ENCODE peak calls at places on chromosomes 2 and 18, in four cellular contexts. One of them, this sample, is unnamed.

GRCh38 chr2:57160976-57161375 is 885.6 kb upstream of the VRK2 start:
- DNase-seq in K562: no peak
- DNase-seq in HepG2: no peak
- DNase-seq in GM12878: no peak
- DNase-seq in this sample: no peak

GRCh38 chr2:157901325-157901724 is 25.2 kb upstream of the ACVR1 start:
- DNase-seq in K562: no peak
- DNase-seq in HepG2: no peak
- DNase-seq in GM12878: no peak
- DNase-seq in this sample: no peak

GRCh38 chr18:68484241-68484640 is 230.7 kb downstream of the TMX3 start:
- DNase-seq in K562: no peak
- DNase-seq in HepG2: no peak
- DNase-seq in GM12878: no peak
- DNase-seq in this sample: no peak

GRCh38 chr2:202278036-202278760 is 12.6 kb downstream of the NOP58 start:
- DNase-seq in K562: no peak
- DNase-seq in HepG2: peak
- DNase-seq in GM12878: no peak
- DNase-seq in this sample: no peak

GRCh38 chr2:45712538-45712937 is 61.1 kb downstream of the PRKCE start:
- DNase-seq in K562: no peak
- DNase-seq in HepG2: no peak
- DNase-seq in GM12878: no peak
- DNase-seq in this sample: peak

GRCh38 chr2:104889261-104890091 is 35.6 kb downstream of the POU3F3 start:
- DNase-seq in K562: no peak
- DNase-seq in HepG2: no peak
- DNase-seq in GM12878: no peak
- DNase-seq in this sample: no peak

GRCh38 chr2:219527076-219527394 is 12.8 kb downstream of the ASIC4 start:
- DNase-seq in K562: no peak
- DNase-seq in HepG2: no peak
- DNase-seq in GM12878: no peak
- DNase-seq in this sample: no peak

GRCh38 chr2:100786297-100786658 is 33.7 kb upstream of the NPAS2 start:
- DNase-seq in K562: no peak
- DNase-seq in HepG2: no peak
- DNase-seq in GM12878: no peak
- DNase-seq in this sample: no peak

GRCh38 chr18:71027531-71027930 is 738.7 kb downstream of the SOCS6 start:
- DNase-seq in K562: no peak
- DNase-seq in HepG2: no peak
- DNase-seq in GM12878: no peak
- DNase-seq in this sample: no peak

GRCh38 chr2:97677480-97677879 is 8.0 kb downstream of the C2orf92 start:
- DNase-seq in K562: no peak
- DNase-seq in HepG2: no peak
- DNase-seq in GM12878: no peak
- DNase-seq in this sample: no peak

GRCh38 chr2:236685361-236685760 is 115.7 kb downstream of the ACKR3 start:
- DNase-seq in K562: no peak
- DNase-seq in HepG2: no peak
- DNase-seq in GM12878: no peak
- DNase-seq in this sample: no peak

GRCh38 chr2:224362094-224362493 is 39.8 kb downstream of the FAM124B start:
- DNase-seq in K562: no peak
- DNase-seq in HepG2: no peak
- DNase-seq in GM12878: no peak
- DNase-seq in this sample: no peak

GRCh38 chr2:224360801-224361251 is 41.1 kb downstream of the FAM124B start:
- DNase-seq in K562: no peak
- DNase-seq in HepG2: no peak
- DNase-seq in GM12878: no peak
- DNase-seq in this sample: no peak

GRCh38 chr2:224369028-224369632 is 32.8 kb downstream of the FAM124B start:
- DNase-seq in K562: peak
- DNase-seq in HepG2: peak
- DNase-seq in GM12878: no peak
- DNase-seq in this sample: no peak

GRCh38 chr2:224363281-224363680 is 38.6 kb downstream of the FAM124B start:
- DNase-seq in K562: no peak
- DNase-seq in HepG2: no peak
- DNase-seq in GM12878: no peak
- DNase-seq in this sample: no peak

DNA sequence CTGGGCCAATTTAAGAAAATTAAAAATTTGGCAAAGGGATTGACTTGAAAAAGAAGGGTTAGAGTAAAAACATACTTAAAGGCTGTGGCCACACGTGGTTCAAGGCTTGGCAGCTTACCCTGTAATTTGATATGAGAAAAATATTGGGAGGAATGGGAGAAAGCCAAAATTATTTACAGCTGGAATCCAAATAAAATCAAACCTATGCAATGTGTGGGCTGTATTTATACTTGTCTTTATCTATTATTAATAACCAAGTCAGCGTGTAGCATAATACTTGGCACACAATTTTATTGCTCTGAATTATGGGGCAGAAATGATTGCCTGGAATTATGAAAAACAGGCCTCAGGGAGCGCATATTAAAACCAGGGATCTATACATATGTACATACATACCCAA is 35.6 kb downstream of the FAM124B start:
- DNase-seq in K562: no peak
- DNase-seq in HepG2: no peak
- DNase-seq in GM12878: no peak
- DNase-seq in this sample: no peak
- TF ChIP-seq SP1 in K562: no peak
- TF ChIP-seq SP1 in HepG2: no peak
- TF ChIP-seq SP1 in GM12878: no peak
- TF ChIP-seq SP1 in this sample: no peak

GRCh38 chr2:230908094-230908594 is 16.9 kb downstream of the GPR55 start:
- DNase-seq in K562: no peak
- DNase-seq in HepG2: no peak
- DNase-seq in GM12878: no peak
- DNase-seq in this sample: no peak

GRCh38 chr2:230909841-230910545 is 15.0 kb downstream of the GPR55 start:
- DNase-seq in K562: no peak
- DNase-seq in HepG2: no peak
- DNase-seq in GM12878: no peak
- DNase-seq in this sample: no peak

GRCh38 chr2:230910546-230911135 is 14.4 kb downstream of the GPR55 start:
- DNase-seq in K562: peak
- DNase-seq in HepG2: no peak
- DNase-seq in GM12878: no peak
- DNase-seq in this sample: no peak

GRCh38 chr2:230907361-230908093 is 17.5 kb downstream of the GPR55 start:
- DNase-seq in K562: peak
- DNase-seq in HepG2: no peak
- DNase-seq in GM12878: no peak
- DNase-seq in this sample: no peak

GRCh38 chr2:230908595-230909191 is 16.3 kb downstream of the GPR55 start:
- DNase-seq in K562: peak
- DNase-seq in HepG2: peak
- DNase-seq in GM12878: no peak
- DNase-seq in this sample: no peak
- TF ChIP-seq CBFB in K562: no peak
- TF ChIP-seq CBFB in HepG2: no peak
- TF ChIP-seq CBFB in GM12878: no peak
- TF ChIP-seq CBFB in this sample: no peak

GRCh38 chr2:187377335-187377734 is 70.7 kb downstream of the CALCRL start:
- DNase-seq in K562: no peak
- DNase-seq in HepG2: no peak
- DNase-seq in GM12878: no peak
- DNase-seq in this sample: no peak
- TF ChIP-seq SP1 in K562: no peak
- TF ChIP-seq SP1 in HepG2: no peak
- TF ChIP-seq SP1 in GM12878: no peak
- TF ChIP-seq SP1 in this sample: no peak

GRCh38 chr2:73289304-73289703 is 4.0 kb downstream of the EGR4 start:
- DNase-seq in K562: no peak
- DNase-seq in HepG2: no peak
- DNase-seq in GM12878: no peak
- DNase-seq in this sample: no peak
- TF ChIP-seq CBFB in K562: no peak
- TF ChIP-seq CBFB in HepG2: no peak
- TF ChIP-seq CBFB in GM12878: no peak
- TF ChIP-seq CBFB in this sample: no peak

This sample was measured in WTC11.